ENCODE peak calls at places on chromosomes 12 and 14, in four cellular contexts. One of them, this sample, is unnamed. For H3K27me3 and H3K9me3, the result is how much of the 10 kb centered on the place peaks cover.

GRCh38 chr12:27193854-27194544 is 50.1 kb upstream of the STK38L start:
- DNase-seq in K562: no peak
- DNase-seq in IMR-90: peak
- DNase-seq in HCT116: no peak
- DNase-seq in this sample: no peak

GRCh38 chr12:46473634-46474201 is 101.1 kb upstream of the SLC38A2 start:
- DNase-seq in K562: peak
- DNase-seq in IMR-90: peak
- DNase-seq in HCT116: peak
- DNase-seq in this sample: no peak

GRCh38 chr14:93109572-93110481 is 5.9 kb downstream of the ITPK1 start:
- DNase-seq in K562: no peak
- DNase-seq in IMR-90: no peak
- DNase-seq in HCT116: no peak
- DNase-seq in this sample: no peak

GRCh38 chr12:92064420-92064819 is 81.2 kb downstream of the BTG1 start:
- DNase-seq in K562: peak
- DNase-seq in IMR-90: no peak
- DNase-seq in HCT116: no peak
- DNase-seq in this sample: no peak

GRCh38 chr14:101709962-101710891 is 51.3 kb upstream of the PPP2R5C start:
- DNase-seq in K562: peak
- DNase-seq in IMR-90: no peak
- DNase-seq in HCT116: peak
- DNase-seq in this sample: no peak

GRCh38 chr14:24322672-24323071 is 11.4 kb downstream of the LTB4R start:
- DNase-seq in K562: no peak
- DNase-seq in IMR-90: no peak
- DNase-seq in HCT116: no peak
- DNase-seq in this sample: no peak

GRCh38 chr14:100588671-100589070 is 1.5 kb upstream of the BEGAIN start:
- DNase-seq in K562: no peak
- DNase-seq in IMR-90: no peak
- DNase-seq in HCT116: no peak
- DNase-seq in this sample: no peak

GRCh38 chr12:124397807-124398577 is 103.1 kb downstream of the RFLNA start:
- DNase-seq in K562: peak
- DNase-seq in IMR-90: peak
- DNase-seq in HCT116: no peak
- DNase-seq in this sample: no peak

GRCh38 chr14:76953196-76953945 is 75.1 kb downstream of the IRF2BPL start:
- DNase-seq in K562: peak
- DNase-seq in IMR-90: peak
- DNase-seq in HCT116: peak
- DNase-seq in this sample: peak

GRCh38 chr12:56014205-56014604 is 6.6 kb upstream of the IKZF4 start:
- DNase-seq in K562: no peak
- DNase-seq in IMR-90: no peak
- DNase-seq in HCT116: no peak
- DNase-seq in this sample: no peak

GRCh38 chr12:91513354-91513753 is 330.7 kb upstream of the DCN start:
- DNase-seq in K562: no peak
- DNase-seq in IMR-90: no peak
- DNase-seq in HCT116: no peak
- DNase-seq in this sample: no peak

GRCh38 chr14:44170554-44170953 is 336.5 kb downstream of the FSCB start:
- DNase-seq in K562: no peak
- DNase-seq in IMR-90: no peak
- DNase-seq in HCT116: no peak
- DNase-seq in this sample: no peak

DNA sequence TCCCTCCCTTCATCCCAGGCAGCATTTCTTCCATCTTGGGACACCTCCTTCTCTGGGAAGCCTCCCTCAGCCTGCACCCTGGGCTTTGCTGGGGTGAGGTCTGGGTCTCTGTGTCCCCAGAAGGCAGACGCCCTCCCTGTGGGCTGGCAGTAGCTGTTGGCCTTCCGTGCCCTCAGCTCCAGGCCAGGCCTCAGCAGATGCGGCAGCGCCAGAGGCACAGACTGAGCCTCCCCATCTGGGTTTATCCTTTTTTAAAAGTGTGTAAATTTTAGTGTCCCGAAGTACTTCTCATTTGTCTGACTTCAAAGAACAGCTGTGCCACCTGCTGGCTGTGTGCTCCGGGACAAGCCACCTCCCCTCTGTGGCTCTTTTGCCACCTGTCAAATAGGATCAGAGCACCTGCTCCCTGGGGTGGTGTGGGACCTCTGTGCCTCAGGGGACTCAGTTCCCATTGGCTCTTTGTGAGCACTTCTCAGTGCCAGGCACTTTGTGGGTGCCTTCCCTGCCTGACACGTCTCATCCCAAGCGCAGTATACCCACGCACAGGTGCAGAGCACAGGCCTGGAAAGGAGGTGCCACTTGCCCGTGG is 11.1 kb downstream of the EXOC3L4 start:
- DNase-seq in K562: no peak
- DNase-seq in IMR-90: no peak
- DNase-seq in HCT116: no peak
- DNase-seq in this sample: no peak
- H3K27me3 ChIP-seq in K562: under half
- H3K27me3 ChIP-seq in IMR-90: under half
- H3K27me3 ChIP-seq in HCT116: under half
- H3K27me3 ChIP-seq in this sample: under half

GRCh38 chr12:28872654-28873268 is 276.3 kb upstream of the FAR2 start:
- DNase-seq in K562: peak
- DNase-seq in IMR-90: peak
- DNase-seq in HCT116: peak
- DNase-seq in this sample: no peak
- TF ChIP-seq CTCF in K562: peak
- TF ChIP-seq CTCF in IMR-90: peak
- TF ChIP-seq CTCF in HCT116: peak
- TF ChIP-seq CTCF in this sample: no peak

GRCh38 chr12:103257763-103258162 is 238.0 kb downstream of the C12orf42 start:
- DNase-seq in K562: no peak
- DNase-seq in IMR-90: no peak
- DNase-seq in HCT116: no peak
- DNase-seq in this sample: no peak
- H3K9me3 ChIP-seq in K562: under half
- H3K9me3 ChIP-seq in IMR-90: under half
- H3K9me3 ChIP-seq in HCT116: under half
- H3K9me3 ChIP-seq in this sample: under half

GRCh38 chr12:102961488-102961801 is 4.0 kb downstream of the ASCL1 start:
- DNase-seq in K562: no peak
- DNase-seq in IMR-90: no peak
- DNase-seq in HCT116: no peak
- DNase-seq in this sample: no peak

GRCh38 chr12:102962986-102963385 is 5.5 kb downstream of the ASCL1 start:
- DNase-seq in K562: no peak
- DNase-seq in IMR-90: no peak
- DNase-seq in HCT116: no peak
- DNase-seq in this sample: no peak

GRCh38 chr12:102959391-102959790 is 1.9 kb downstream of the ASCL1 start:
- DNase-seq in K562: no peak
- DNase-seq in IMR-90: no peak
- DNase-seq in HCT116: no peak
- DNase-seq in this sample: no peak

GRCh38 chr12:102962532-102962931 is 5.1 kb downstream of the ASCL1 start:
- DNase-seq in K562: no peak
- DNase-seq in IMR-90: no peak
- DNase-seq in HCT116: no peak
- DNase-seq in this sample: no peak

GRCh38 chr12:102960766-102961487 is 3.5 kb downstream of the ASCL1 start:
- DNase-seq in K562: no peak
- DNase-seq in IMR-90: no peak
- DNase-seq in HCT116: no peak
- DNase-seq in this sample: no peak
- H3K27me3 ChIP-seq in K562: under half
- H3K27me3 ChIP-seq in IMR-90: under half
- H3K27me3 ChIP-seq in HCT116: under half
- H3K27me3 ChIP-seq in this sample: half or more

GRCh38 chr12:15013634-15014169 is 40.9 kb downstream of the PDE6H start:
- DNase-seq in K562: no peak
- DNase-seq in IMR-90: no peak
- DNase-seq in HCT116: no peak
- DNase-seq in this sample: no peak

GRCh38 chr12:15014708-15015107 is 41.9 kb downstream of the PDE6H start:
- DNase-seq in K562: no peak
- DNase-seq in IMR-90: no peak
- DNase-seq in HCT116: no peak
- DNase-seq in this sample: no peak

GRCh38 chr12:15015121-15015520 is 42.3 kb downstream of the PDE6H start:
- DNase-seq in K562: no peak
- DNase-seq in IMR-90: no peak
- DNase-seq in HCT116: no peak
- DNase-seq in this sample: no peak

GRCh38 chr12:15011162-15011561 is 38.3 kb downstream of the PDE6H start:
- DNase-seq in K562: no peak
- DNase-seq in IMR-90: no peak
- DNase-seq in HCT116: no peak
- DNase-seq in this sample: no peak
- TF ChIP-seq CTCF in K562: no peak
- TF ChIP-seq CTCF in IMR-90: no peak
- TF ChIP-seq CTCF in HCT116: peak
- TF ChIP-seq CTCF in this sample: peak

DNA sequence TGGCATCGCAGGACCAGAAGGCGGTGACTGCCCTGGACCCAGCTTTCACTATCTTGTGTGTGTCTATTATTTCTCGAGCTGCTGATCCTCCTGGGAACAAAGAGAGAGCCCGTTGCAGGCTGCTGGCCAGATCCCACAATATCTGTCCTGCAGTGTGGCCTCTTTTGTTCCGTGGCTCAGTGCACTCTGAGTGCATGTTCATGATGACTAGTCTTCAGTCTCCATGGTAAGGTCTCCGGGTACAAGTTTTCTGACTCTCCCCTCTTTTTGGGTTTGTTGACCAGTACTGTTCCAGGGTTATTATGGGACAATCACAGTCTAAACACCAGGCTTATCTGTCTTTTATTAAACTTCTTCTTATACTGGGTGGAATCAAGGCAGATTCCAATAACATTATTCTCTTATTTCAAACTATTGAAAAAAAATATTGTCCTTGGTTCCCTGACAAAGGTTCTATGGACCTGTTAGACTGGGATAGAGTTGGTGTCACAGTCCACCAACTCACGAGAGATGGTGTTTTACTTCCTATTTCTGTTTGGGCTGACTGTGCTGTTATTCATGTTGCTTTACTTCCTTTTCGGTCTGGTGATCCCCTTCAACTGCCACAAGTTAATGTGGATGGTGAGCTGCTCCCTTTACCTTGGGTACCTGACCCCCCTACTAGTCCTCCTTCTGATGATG is 192.9 kb upstream of the ALG10B start:
- DNase-seq in K562: no peak
- DNase-seq in IMR-90: no peak
- DNase-seq in HCT116: no peak
- DNase-seq in this sample: no peak
- H3K9me3 ChIP-seq in K562: under half
- H3K9me3 ChIP-seq in IMR-90: under half
- H3K9me3 ChIP-seq in HCT116: under half
- H3K9me3 ChIP-seq in this sample: under half

GRCh38 chr14:73710737-73711136 is 3.4 kb downstream of the PNMA1 start:
- DNase-seq in K562: no peak
- DNase-seq in IMR-90: no peak
- DNase-seq in HCT116: no peak
- DNase-seq in this sample: no peak
- H3K27me3 ChIP-seq in K562: under half
- H3K27me3 ChIP-seq in IMR-90: under half
- H3K27me3 ChIP-seq in HCT116: under half
- H3K27me3 ChIP-seq in this sample: under half